ENCODE peak calls at places on chromosomes 6 and 20, in seven cellular contexts. V, K, G, Z, R, C and E are unnamed samples.
A peak's percentile ranks its signal among the peaks of the same experiment; 100 is the strongest.

GRCh38 chr20:36097331-36097730 is 57.2 kb upstream of the EPB41L1 start:
- DNase-seq in V (no peak), K (no peak), G (no peak), Z (no peak), R (no peak), C (no peak), E (peak; percentile 78)

GRCh38 chr20:3616250-3616649 is 46.9 kb downstream of the GFRA4 start:
- DNase-seq in V (peak; percentile 49), K (no peak), G (no peak), Z (no peak), R (no peak), C (no peak), E (no peak)

GRCh38 chr6:108884211-108885059 is 36.2 kb downstream of the ARMC2 start:
- DNase-seq in V (no peak), K (no peak), G (no peak), Z (no peak), R (no peak), C (no peak), E (no peak)

GRCh38 chr6:145968051-145968450 is 3.9 kb upstream of the SHPRH start:
- DNase-seq in V (no peak), K (no peak), G (no peak), Z (no peak), R (no peak), C (no peak), E (no peak)

GRCh38 chr6:31805939-31806469 is 762 bp downstream of the LSM2 start:
- DNase-seq in V (no peak), K (no peak), G (no peak), Z (no peak), R (no peak), C (no peak), E (no peak)

GRCh38 chr6:108598316-108598863 is 37.7 kb downstream of the FOXO3 start:
- DNase-seq in V (no peak), K (no peak), G (no peak), Z (no peak), R (no peak), C (no peak), E (no peak)

GRCh38 chr6:110140650-110141049 is 38.8 kb downstream of the WASF1 start:
- DNase-seq in V (no peak), K (peak; percentile 24), G (no peak), Z (peak; percentile 30), R (no peak), C (no peak), E (no peak)

GRCh38 chr6:138971601-138972000 is 16.5 kb downstream of the REPS1 start:
- DNase-seq in V (no peak), K (no peak), G (no peak), Z (peak; percentile 30), R (no peak), C (no peak), E (no peak)

GRCh38 chr6:29653452-29654038 is 3.3 kb upstream of the MOG start:
- DNase-seq in V (peak; percentile 53), K (peak; percentile 50), G (peak; percentile 51), Z (peak; percentile 76), R (no peak), C (no peak), E (peak; percentile 42)

GRCh38 chr6:56840467-56841371 is 114.2 kb upstream of the BEND6 start:
- DNase-seq in V (no peak), K (no peak), G (no peak), Z (peak; percentile 49), R (no peak), C (no peak), E (no peak)

GRCh38 chr6:156975414-156975813 is 198.2 kb downstream of the ARID1B start:
- DNase-seq in V (no peak), K (no peak), G (no peak), Z (no peak), R (no peak), C (no peak), E (no peak)

GRCh38 chr6:113381957-113382356 is 475.2 kb upstream of the MARCKS start:
- DNase-seq in V (peak; percentile 45), K (no peak), G (peak; percentile 25), Z (peak; percentile 89), R (no peak), C (no peak), E (no peak)

GRCh38 chr6:15274696-15275387 is 29.0 kb downstream of the JARID2 start:
- DNase-seq in V (no peak), K (no peak), G (no peak), Z (no peak), R (no peak), C (no peak), E (no peak)
- TF ChIP-seq CTCF in V (peak; percentile 22), K (peak; percentile 11), G (no peak), Z (no peak), R (peak; percentile 36), C (peak; percentile 53), E (no peak)

GRCh38 chr20:25529295-25529951 is 55.9 kb downstream of the NINL start:
- DNase-seq in V (no peak), K (no peak), G (no peak), Z (no peak), R (no peak), C (no peak), E (no peak)

GRCh38 chr20:25532971-25533391 is 52.4 kb downstream of the NINL start:
- DNase-seq in V (no peak), K (no peak), G (no peak), Z (no peak), R (no peak), C (no peak), E (no peak)

GRCh38 chr20:25534845-25535244 is 50.5 kb downstream of the NINL start:
- DNase-seq in V (no peak), K (no peak), G (no peak), Z (no peak), R (no peak), C (no peak), E (no peak)

GRCh38 chr20:25533920-25534700 is 51.2 kb downstream of the NINL start:
- DNase-seq in V (peak; percentile 19), K (no peak), G (no peak), Z (no peak), R (no peak), C (no peak), E (no peak)

DNA sequence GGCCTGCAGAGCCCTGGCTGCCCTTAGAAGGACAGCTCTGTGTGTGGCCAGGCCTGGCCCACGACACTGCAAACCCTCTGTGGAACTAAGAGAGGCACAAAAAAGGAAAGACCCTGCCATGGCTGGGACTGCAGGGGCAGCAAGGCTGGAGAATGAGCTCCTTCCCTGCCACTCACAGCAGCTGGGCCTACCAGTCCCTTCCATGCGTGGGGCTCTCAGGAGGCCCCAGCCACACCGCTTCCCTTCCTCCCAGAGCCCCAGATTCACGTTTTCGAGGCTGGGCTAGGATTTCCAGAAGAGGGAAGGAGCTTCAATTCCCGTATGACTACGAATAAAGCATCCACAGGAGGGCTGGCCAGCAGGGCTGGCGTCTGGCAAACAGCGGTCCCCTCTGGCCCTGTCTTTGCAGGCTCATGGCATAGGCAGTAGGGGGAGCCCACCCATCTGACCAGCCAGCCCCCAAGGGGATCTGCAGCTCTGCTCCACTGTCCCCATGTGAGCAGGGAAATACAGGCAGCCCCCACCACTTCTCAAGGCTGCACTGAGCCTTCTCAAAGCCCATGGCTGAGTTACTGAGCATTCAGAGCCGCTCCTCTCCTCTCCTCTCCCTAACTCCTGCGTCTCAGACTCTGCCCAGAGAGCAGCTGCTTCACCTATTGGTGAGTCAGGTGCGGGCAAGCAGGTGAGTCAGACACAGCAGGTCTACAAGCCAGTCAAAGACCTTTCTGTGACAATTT is 53.1 kb downstream of the NINL start:
- DNase-seq in V (no peak), K (no peak), G (peak; percentile 23), Z (no peak), R (no peak), C (no peak), E (no peak)
- TF ChIP-seq CTCF in V (no peak), K (no peak), G (no peak), Z (no peak), R (no peak), C (peak; percentile 14), E (no peak)

DNA sequence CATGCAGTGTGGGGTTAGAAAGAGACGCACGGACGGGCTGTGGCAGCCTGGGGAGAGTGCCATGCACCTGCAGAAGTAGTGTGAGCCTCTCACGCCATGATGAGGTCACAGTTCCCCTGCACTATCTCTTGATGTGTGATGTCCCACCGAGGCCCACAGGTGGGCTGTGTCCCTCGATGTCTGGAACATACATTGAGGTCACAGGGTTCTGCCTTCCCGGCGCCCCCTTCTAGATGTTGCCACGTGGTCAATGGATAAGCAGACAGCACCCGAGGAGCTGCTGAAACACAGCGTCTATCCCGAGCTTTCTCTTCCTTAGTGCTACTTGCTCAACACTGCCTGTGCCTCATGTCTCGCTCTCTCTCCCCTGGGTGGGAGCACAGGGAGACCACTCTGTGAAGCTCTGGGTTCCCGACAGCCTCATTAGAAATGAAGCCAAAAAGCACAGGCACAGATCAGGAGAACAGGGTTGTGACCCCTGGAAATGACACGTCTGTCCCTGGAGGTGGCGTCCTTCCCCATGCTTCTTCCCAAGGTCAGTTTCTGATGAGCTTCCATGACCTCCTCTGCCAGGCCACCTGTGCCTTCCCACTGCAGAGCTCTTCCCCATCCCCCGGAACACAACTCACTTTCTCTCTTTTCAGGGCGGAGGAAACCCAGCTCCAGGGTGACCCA is 85.6 kb upstream of the RPS6KA2 start:
- DNase-seq in V (peak; percentile 21), K (no peak), G (no peak), Z (no peak), R (no peak), C (no peak), E (no peak)
- TF ChIP-seq CTCF in V (no peak), K (no peak), G (no peak), Z (no peak), R (no peak), C (no peak), E (no peak)

GRCh38 chr6:2528156-2528555 is 222.6 kb downstream of the MYLK4 start:
- DNase-seq in V (no peak), K (no peak), G (no peak), Z (no peak), R (no peak), C (no peak), E (no peak)

GRCh38 chr6:2523061-2523460 is 227.7 kb downstream of the MYLK4 start:
- DNase-seq in V (no peak), K (no peak), G (no peak), Z (no peak), R (no peak), C (no peak), E (no peak)

GRCh38 chr6:2526766-2527165 is 224.0 kb downstream of the MYLK4 start:
- DNase-seq in V (no peak), K (no peak), G (no peak), Z (no peak), R (no peak), C (no peak), E (no peak)

GRCh38 chr6:2522521-2522920 is 228.2 kb downstream of the MYLK4 start:
- DNase-seq in V (no peak), K (no peak), G (no peak), Z (no peak), R (no peak), C (no peak), E (no peak)

DNA sequence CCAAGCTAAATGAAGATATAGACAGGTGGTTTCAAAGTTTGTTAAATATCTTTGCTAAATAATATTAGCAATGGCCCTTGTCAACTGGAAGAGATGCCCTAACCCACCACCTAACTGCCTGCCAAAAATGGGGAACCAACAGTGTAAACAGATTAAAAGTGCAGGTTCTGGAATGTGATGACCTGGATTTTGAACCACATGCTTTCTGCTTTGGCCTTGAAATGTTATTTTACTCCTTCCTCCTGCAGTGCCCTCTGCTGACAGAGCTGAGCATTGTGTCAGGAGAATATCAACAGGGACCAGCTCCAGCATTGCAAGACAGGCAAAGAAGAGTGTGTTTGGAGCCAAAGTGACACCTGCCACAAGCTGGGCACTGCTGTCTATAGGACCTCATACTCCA is 226.6 kb downstream of the MYLK4 start:
- DNase-seq in V (no peak), K (no peak), G (no peak), Z (peak; percentile 12), R (no peak), C (no peak), E (no peak)
- TF ChIP-seq CTCF in V (no peak), K (peak; percentile 5), G (no peak), Z (peak; percentile 44), R (peak; percentile 21), C (peak; percentile 46), E (no peak)

GRCh38 chr6:99590728-99591672 is 15.6 kb upstream of the PRDM13 start:
- DNase-seq in V (no peak), K (no peak), G (no peak), Z (no peak), R (no peak), C (no peak), E (no peak)
- TF ChIP-seq CTCF in V (no peak), K (no peak), G (no peak), Z (no peak), R (no peak), C (no peak), E (no peak)